ENCODE peak calls at places on chromosomes 5 and 9, in six cellular contexts. X is substantia nigra; Z is CD4-positive, alpha-beta T cell; T is spleen; R is brain microvascular endothelial cell; H is K562. F is an unnamed sample.

GRCh38 chr5:80507663-80508062 is 19.8 kb downstream of the FAM151B start:
- DNase-seq in X (no peak), Z (no peak), T (no peak), R (no peak), H (no peak), F (no peak)

GRCh38 chr5:170110403-170111087 is 4.8 kb downstream of the FOXI1 start:
- DNase-seq in X (no peak), Z (no peak), T (no peak), R (no peak), H (no peak), F (no peak)

GRCh38 chr5:80654054-80654390 is 430 bp upstream of the MSH3 start:
- DNase-seq in X (no peak), Z (no peak), T (no peak), R (no peak), H (peak), F (no peak)

GRCh38 chr9:131405858-131406566 is 12.1 kb downstream of the PRRC2B start:
- DNase-seq in X (no peak), Z (no peak), T (no peak), R (no peak), H (peak), F (no peak)

GRCh38 chr9:6575324-6575758 is 70.2 kb downstream of the GLDC start:
- DNase-seq in X (no peak), Z (no peak), T (no peak), R (no peak), H (no peak), F (no peak)

GRCh38 chr5:96117863-96118651 is 156.4 kb upstream of the ELL2 start:
- DNase-seq in X (no peak), Z (no peak), T (no peak), R (no peak), H (no peak), F (peak)

GRCh38 chr5:131786036-131786435 is 10.8 kb downstream of the FNIP1 start:
- DNase-seq in X (no peak), Z (no peak), T (no peak), R (no peak), H (no peak), F (no peak)

GRCh38 chr5:56176155-56176798 is 56.9 kb downstream of the ANKRD55 start:
- DNase-seq in X (no peak), Z (no peak), T (no peak), R (no peak), H (no peak), F (no peak)

GRCh38 chr9:87859137-87859536 is 23.5 kb upstream of the SPATA31E1 start:
- DNase-seq in X (no peak), Z (no peak), T (no peak), R (no peak), H (no peak), F (no peak)

GRCh38 chr5:107502711-107503110 is 168.0 kb downstream of the EFNA5 start:
- DNase-seq in X (no peak), Z (no peak), T (no peak), R (no peak), H (no peak), F (no peak)

GRCh38 chr5:94830520-94830919 is 212.1 kb downstream of the SLF1 start:
- DNase-seq in X (no peak), Z (no peak), T (no peak), R (no peak), H (peak), F (no peak)

GRCh38 chr5:160327829-160328228 is 15.5 kb upstream of the CCNJL start:
- DNase-seq in X (no peak), Z (no peak), T (no peak), R (no peak), H (no peak), F (no peak)

GRCh38 chr9:26863074-26863473 is 29.5 kb downstream of the CAAP1 start:
- DNase-seq in X (no peak), Z (no peak), T (no peak), R (peak), H (no peak), F (peak)

GRCh38 chr9:72151099-72151498 is 1.9 kb downstream of the GDA start:
- DNase-seq in X (no peak), Z (no peak), T (no peak), R (no peak), H (no peak), F (no peak)

GRCh38 chr5:10310073-10310779 is 2.5 kb upstream of the CMBL start:
- DNase-seq in X (no peak), Z (no peak), T (no peak), R (peak), H (peak), F (peak)

GRCh38 chr5:79486116-79486515 is 27.8 kb downstream of the HOMER1 start:
- DNase-seq in X (no peak), Z (no peak), T (no peak), R (no peak), H (no peak), F (no peak)

GRCh38 chr5:109411627-109412026 is 1.9 kb upstream of the PJA2 start:
- DNase-seq in X (no peak), Z (no peak), T (no peak), R (peak), H (peak), F (peak)

GRCh38 chr5:41246376-41246775 is 33.0 kb upstream of the C6 start:
- DNase-seq in X (no peak), Z (no peak), T (no peak), R (peak), H (no peak), F (peak)

GRCh38 chr5:122498163-122498562 is 186.1 kb downstream of the SNCAIP start:
- DNase-seq in X (no peak), Z (no peak), T (no peak), R (peak), H (no peak), F (no peak)

DNA sequence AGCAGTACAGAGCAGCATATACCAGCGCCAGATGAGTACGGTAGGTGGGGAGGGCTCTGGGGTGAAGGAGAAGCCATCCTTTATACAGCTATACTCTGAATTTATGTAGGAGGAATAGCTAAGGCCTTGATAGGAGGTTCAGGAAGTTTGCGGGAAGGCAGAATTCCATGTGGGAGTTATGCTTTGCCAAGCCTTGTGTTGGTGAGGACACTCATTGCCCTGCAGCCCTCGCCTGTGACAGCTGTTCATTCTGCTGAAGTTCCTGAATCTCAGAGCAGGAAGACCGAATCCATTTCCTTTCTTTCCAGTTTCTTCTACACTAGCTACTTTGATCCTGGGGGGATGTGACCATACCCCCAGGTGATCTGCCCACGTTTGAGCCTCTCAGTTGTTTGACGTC is 7.7 kb downstream of the MFAP3 start:
- DNase-seq in X (no peak), Z (no peak), T (no peak), R (no peak), H (no peak), F (no peak)
- H3K27ac ChIP-seq in X (no peak), Z (no peak), T (no peak), R (no peak), H (no peak), F (no peak)

GRCh38 chr9:96680812-96681499 is 25.8 kb upstream of the PRXL2C start:
- DNase-seq in X (no peak), Z (no peak), T (no peak), R (no peak), H (peak), F (no peak)

GRCh38 chr9:96691326-96691725 is 36.2 kb upstream of the PRXL2C start:
- DNase-seq in X (no peak), Z (no peak), T (no peak), R (no peak), H (no peak), F (peak)

GRCh38 chr9:96688745-96689464 is 33.8 kb upstream of the PRXL2C start:
- DNase-seq in X (no peak), Z (no peak), T (no peak), R (no peak), H (no peak), F (no peak)

GRCh38 chr9:96688215-96688614 is 33.1 kb upstream of the PRXL2C start:
- DNase-seq in X (no peak), Z (no peak), T (no peak), R (no peak), H (no peak), F (no peak)

DNA sequence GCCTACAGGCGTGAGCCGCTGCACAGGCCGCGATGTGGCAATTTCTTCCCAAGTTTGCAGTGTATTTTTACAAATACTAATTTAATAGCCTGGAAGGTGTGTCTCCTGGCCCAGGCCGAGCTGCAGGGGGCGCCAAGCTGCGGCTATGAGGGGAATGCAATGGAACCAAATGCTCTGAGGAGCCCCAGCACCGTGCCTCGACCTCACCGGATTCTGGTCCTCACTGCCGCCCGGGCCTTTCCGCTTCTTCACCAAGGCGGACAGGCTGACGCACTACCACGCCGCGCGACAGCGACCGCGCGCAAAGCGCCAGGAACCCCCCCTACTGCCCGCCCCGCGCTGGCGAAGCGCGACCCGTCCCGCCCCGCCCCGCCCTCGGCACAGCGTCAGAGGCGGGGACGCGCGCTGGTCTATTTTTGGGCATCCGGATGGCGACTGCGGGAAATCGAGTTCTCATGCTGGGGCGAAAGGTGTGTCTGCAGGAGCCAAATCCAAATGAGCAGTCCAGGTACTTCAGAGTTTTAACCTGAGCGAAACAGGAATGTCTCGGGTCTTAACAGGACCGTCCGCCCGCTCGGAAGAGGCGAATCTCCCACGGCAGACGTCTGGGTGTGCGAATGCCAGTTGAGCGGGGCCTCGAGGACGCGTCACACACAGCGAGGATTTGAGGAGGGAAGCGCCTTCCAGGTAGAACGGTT is 31.7 kb upstream of the PRXL2C start:
- DNase-seq in X (peak), Z (peak), T (peak), R (peak), H (no peak), F (peak)
- H3K27ac ChIP-seq in X (peak), Z (no peak), T (peak), R (no peak), H (no peak), F (no peak)

DNA sequence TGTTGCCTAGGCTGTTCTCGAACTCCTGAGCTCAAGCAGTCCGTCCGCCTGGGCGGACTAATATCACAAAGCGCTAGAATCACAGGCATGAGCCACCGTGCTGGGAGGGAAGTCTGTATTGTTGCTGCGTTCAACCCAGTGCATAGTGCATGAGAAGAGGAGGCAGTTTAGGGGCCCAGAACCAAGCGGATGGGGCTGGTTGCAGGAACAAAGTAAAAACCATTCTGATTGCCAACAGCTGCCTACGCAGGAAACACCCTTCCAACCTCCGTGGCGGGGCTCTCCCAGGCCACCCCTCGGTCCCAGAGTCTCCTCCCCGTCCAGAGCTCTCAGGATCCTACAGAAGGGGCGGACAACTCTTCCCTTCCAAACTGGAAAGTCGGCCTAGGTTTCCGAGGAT is 87.1 kb downstream of the ANXA2R start:
- DNase-seq in X (no peak), Z (no peak), T (no peak), R (peak), H (no peak), F (no peak)
- H3K27ac ChIP-seq in X (no peak), Z (no peak), T (peak), R (no peak), H (no peak), F (no peak)

GRCh38 chr9:15306068-15306756 is 804 bp downstream of the TTC39B start:
- DNase-seq in X (peak), Z (no peak), T (peak), R (peak), H (no peak), F (peak)

GRCh38 chr9:15308511-15308910 is 1.5 kb upstream of the TTC39B start:
- DNase-seq in X (no peak), Z (no peak), T (no peak), R (peak), H (no peak), F (peak)

GRCh38 chr9:15306757-15307522 is at the start of gene TTC39B:
- DNase-seq in X (peak), Z (peak), T (peak), R (peak), H (peak), F (peak)

GRCh38 chr9:15304620-15305019 is 2.4 kb downstream of the TTC39B start:
- DNase-seq in X (no peak), Z (no peak), T (no peak), R (no peak), H (no peak), F (no peak)

DNA sequence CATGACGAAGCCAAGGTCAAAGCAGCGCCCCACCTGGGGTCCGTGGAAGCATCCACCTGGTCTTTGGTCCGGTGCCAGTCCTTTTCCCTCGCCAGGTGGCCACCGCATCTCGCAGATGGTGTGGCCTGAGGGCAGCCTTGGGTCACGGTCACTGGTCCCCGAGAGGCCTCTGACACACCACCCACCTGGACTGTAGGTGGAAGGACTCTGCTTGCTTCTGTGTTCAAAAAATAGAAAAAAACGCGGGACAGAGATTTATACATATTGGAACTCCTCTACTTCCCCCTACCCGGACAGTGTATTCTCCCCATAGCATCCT is 466 bp upstream of the TTC39B start:
- DNase-seq in X (no peak), Z (no peak), T (no peak), R (no peak), H (no peak), F (no peak)
- H3K27ac ChIP-seq in X (no peak), Z (peak), T (peak), R (no peak), H (no peak), F (no peak)

DNA sequence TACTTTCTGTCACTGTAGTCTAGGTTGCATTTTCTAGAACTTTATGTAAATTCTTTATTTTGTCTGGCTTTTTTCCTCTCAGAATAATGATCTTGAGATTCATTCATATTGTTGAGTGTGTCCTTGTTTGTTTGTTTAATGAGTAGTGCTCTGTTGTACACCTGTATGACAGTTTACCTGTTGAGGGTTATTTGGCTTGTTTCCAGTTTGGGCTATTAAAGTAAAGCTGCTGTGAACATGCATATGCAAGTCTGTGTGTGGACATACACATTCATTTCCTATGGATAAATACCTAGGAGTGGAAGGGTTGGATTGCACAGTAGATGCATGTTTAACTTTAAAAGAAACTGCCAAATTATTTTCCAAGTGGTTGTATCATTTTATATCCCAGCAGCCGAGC is 30.4 kb downstream of the MVB12B start:
- DNase-seq in X (no peak), Z (no peak), T (no peak), R (no peak), H (no peak), F (peak)
- H3K27ac ChIP-seq in X (no peak), Z (no peak), T (no peak), R (no peak), H (no peak), F (no peak)

GRCh38 chr5:73564018-73564417 is 1.4 kb downstream of the ANKRA2 start:
- DNase-seq in X (no peak), Z (no peak), T (no peak), R (no peak), H (no peak), F (no peak)
- H3K27ac ChIP-seq in X (no peak), Z (no peak), T (peak), R (no peak), H (peak), F (peak)

GRCh38 chr5:36875051-36875788 is 1.3 kb upstream of the NIPBL start:
- DNase-seq in X (peak), Z (peak), T (peak), R (peak), H (peak), F (no peak)
- H3K27ac ChIP-seq in X (peak), Z (peak), T (peak), R (peak), H (peak), F (peak)

GRCh38 chr5:1378866-1379659 is 34.2 kb upstream of the CLPTM1L start:
- DNase-seq in X (no peak), Z (no peak), T (peak), R (no peak), H (no peak), F (no peak)
- H3K27ac ChIP-seq in X (no peak), Z (no peak), T (no peak), R (no peak), H (no peak), F (no peak)

DNA sequence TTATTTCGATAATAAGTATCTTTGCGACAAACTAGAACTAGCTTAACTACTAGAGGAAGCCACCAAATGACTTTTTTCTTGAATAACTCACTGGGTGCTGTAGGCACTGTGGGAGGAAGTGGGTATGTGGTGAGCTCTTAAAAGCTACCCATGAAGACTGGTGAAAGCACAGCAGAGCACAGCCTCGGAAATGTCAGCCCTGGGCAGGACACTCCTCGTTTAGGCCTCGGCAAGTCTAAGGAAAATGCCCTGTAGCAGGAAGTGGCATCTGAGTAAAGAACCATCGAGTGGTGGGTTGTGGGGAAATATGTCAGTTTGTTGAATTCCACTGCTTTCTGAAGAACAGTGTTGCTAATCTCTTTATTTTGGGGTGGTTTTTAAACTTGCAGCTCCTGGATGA is 44.0 kb upstream of the NCS1 start:
- DNase-seq in X (no peak), Z (peak), T (peak), R (no peak), H (no peak), F (no peak)
- H3K27ac ChIP-seq in X (no peak), Z (peak), T (peak), R (peak), H (no peak), F (peak)

GRCh38 chr9:128360826-128361225 is 10.3 kb upstream of the URM1 start:
- DNase-seq in X (no peak), Z (no peak), T (no peak), R (no peak), H (peak), F (no peak)
- H3K27ac ChIP-seq in X (peak), Z (no peak), T (peak), R (no peak), H (no peak), F (no peak)